ENCODE peak calls at places on chromosomes 1 and 21, in nine cellular contexts. G, E, H, T, V, W, P, F and B are unnamed samples.

GRCh38 chr1:97252076-97252475 is 530.5 kb downstream of the PTBP2 start:
- DNase-seq in G (no peak), E (no peak), H (no peak), T (no peak), V (no peak), W (peak), P (peak), F (no peak), B (no peak)

GRCh38 chr1:161098161-161099068 is at the start of gene KLHDC9:
- DNase-seq in G (peak), E (peak), H (peak), T (peak), V (peak), W (peak), P (peak), F (peak), B (peak)

GRCh38 chr1:169151338-169151837 is 44.9 kb downstream of the ATP1B1 start:
- DNase-seq in G (no peak), E (no peak), H (no peak), T (no peak), V (no peak), W (no peak), P (no peak), F (no peak), B (no peak)

GRCh38 chr1:200738733-200739498 is at the start of gene CAMSAP2:
- DNase-seq in G (peak), E (peak), H (peak), T (peak), V (peak), W (peak), P (peak), F (peak), B (peak)

GRCh38 chr1:20370628-20371200 is 80.0 kb downstream of the VWA5B1 start:
- DNase-seq in G (no peak), E (no peak), H (no peak), T (no peak), V (no peak), W (no peak), P (no peak), F (no peak), B (no peak)

GRCh38 chr21:21158376-21158918 is 160.2 kb downstream of the NCAM2 start:
- DNase-seq in G (no peak), E (no peak), H (no peak), T (no peak), V (no peak), W (no peak), P (no peak), F (no peak), B (no peak)

GRCh38 chr1:246907472-246907871 is 24.3 kb downstream of the AHCTF1 start:
- DNase-seq in G (peak), E (peak), H (no peak), T (no peak), V (no peak), W (peak), P (no peak), F (peak), B (no peak)

GRCh38 chr1:234437423-234438171 is 41.4 kb downstream of the TARBP1 start:
- DNase-seq in G (no peak), E (no peak), H (no peak), T (peak), V (no peak), W (no peak), P (no peak), F (no peak), B (no peak)

GRCh38 chr1:157833155-157833554 is 8.5 kb downstream of the CD5L start:
- DNase-seq in G (no peak), E (no peak), H (no peak), T (no peak), V (no peak), W (no peak), P (no peak), F (no peak), B (no peak)

GRCh38 chr1:113123737-113124136 is 50.7 kb downstream of the LRIG2 start:
- DNase-seq in G (no peak), E (no peak), H (no peak), T (no peak), V (no peak), W (peak), P (no peak), F (no peak), B (no peak)

GRCh38 chr1:110672753-110673108 is 2.0 kb downstream of the KCNA3 start:
- DNase-seq in G (no peak), E (no peak), H (no peak), T (no peak), V (no peak), W (no peak), P (no peak), F (peak), B (no peak)

GRCh38 chr21:16388291-16388690 is 658.5 kb downstream of the USP25 start:
- DNase-seq in G (no peak), E (peak), H (no peak), T (no peak), V (no peak), W (no peak), P (no peak), F (no peak), B (no peak)

GRCh38 chr1:103516693-103517092 is 8.8 kb upstream of the RNPC3 start:
- DNase-seq in G (no peak), E (no peak), H (no peak), T (no peak), V (no peak), W (peak), P (no peak), F (no peak), B (no peak)

GRCh38 chr1:240387036-240387435 is 224.9 kb downstream of the GREM2 start:
- DNase-seq in G (no peak), E (no peak), H (no peak), T (no peak), V (no peak), W (no peak), P (no peak), F (no peak), B (no peak)

GRCh38 chr1:97906567-97907228 is 14.1 kb downstream of the DPYD start:
- DNase-seq in G (no peak), E (peak), H (peak), T (no peak), V (peak), W (peak), P (peak), F (no peak), B (peak)

GRCh38 chr1:154955718-154956513 is at the start of gene PBXIP1:
- DNase-seq in G (peak), E (peak), H (no peak), T (no peak), V (no peak), W (peak), P (peak), F (peak), B (no peak)

GRCh38 chr1:238777551-238777950 is 608.8 kb upstream of the CHRM3 start:
- DNase-seq in G (no peak), E (no peak), H (no peak), T (no peak), V (no peak), W (peak), P (no peak), F (no peak), B (no peak)

GRCh38 chr21:42381347-42381984 is 14.4 kb downstream of the TMPRSS3 start:
- DNase-seq in G (peak), E (peak), H (peak), T (peak), V (no peak), W (peak), P (no peak), F (peak), B (no peak)

GRCh38 chr1:29391362-29391880 is 155.1 kb downstream of the PTPRU start:
- DNase-seq in G (peak), E (no peak), H (no peak), T (no peak), V (no peak), W (no peak), P (no peak), F (no peak), B (no peak)

GRCh38 chr1:117142200-117142599 is 20.7 kb upstream of the TRIM45 start:
- DNase-seq in G (no peak), E (no peak), H (no peak), T (no peak), V (no peak), W (peak), P (no peak), F (no peak), B (no peak)

GRCh38 chr1:74728736-74729135 is 4.1 kb downstream of the CRYZ start:
- DNase-seq in G (no peak), E (no peak), H (no peak), T (no peak), V (no peak), W (peak), P (no peak), F (no peak), B (no peak)

GRCh38 chr1:16109571-16109970 is 36.1 kb upstream of the FAM131C start:
- DNase-seq in G (no peak), E (no peak), H (no peak), T (no peak), V (no peak), W (peak), P (peak), F (no peak), B (no peak)

GRCh38 chr21:44820851-44821250 is 3.0 kb upstream of the SUMO3 start:
- DNase-seq in G (no peak), E (no peak), H (no peak), T (no peak), V (no peak), W (peak), P (no peak), F (no peak), B (no peak)

GRCh38 chr1:214418380-214418779 is 133.0 kb downstream of the PTPN14 start:
- DNase-seq in G (no peak), E (no peak), H (no peak), T (no peak), V (no peak), W (no peak), P (no peak), F (no peak), B (no peak)

GRCh38 chr1:156213644-156213966 is 798 bp downstream of the PMF1 start:
- DNase-seq in G (no peak), E (no peak), H (no peak), T (no peak), V (no peak), W (no peak), P (no peak), F (no peak), B (no peak)

GRCh38 chr1:11301593-11301992 is 28.6 kb downstream of the UBIAD1 start:
- DNase-seq in G (no peak), E (no peak), H (no peak), T (no peak), V (no peak), W (no peak), P (no peak), F (no peak), B (no peak)

GRCh38 chr1:229882621-229883020 is 184.4 kb upstream of the GALNT2 start:
- DNase-seq in G (peak), E (no peak), H (no peak), T (no peak), V (no peak), W (no peak), P (no peak), F (no peak), B (no peak)
- H3K27ac ChIP-seq in G (no peak), E (no peak), H (no peak), T (no peak), V (no peak), W (no peak), P (no peak), F (no peak), B (no peak)

DNA sequence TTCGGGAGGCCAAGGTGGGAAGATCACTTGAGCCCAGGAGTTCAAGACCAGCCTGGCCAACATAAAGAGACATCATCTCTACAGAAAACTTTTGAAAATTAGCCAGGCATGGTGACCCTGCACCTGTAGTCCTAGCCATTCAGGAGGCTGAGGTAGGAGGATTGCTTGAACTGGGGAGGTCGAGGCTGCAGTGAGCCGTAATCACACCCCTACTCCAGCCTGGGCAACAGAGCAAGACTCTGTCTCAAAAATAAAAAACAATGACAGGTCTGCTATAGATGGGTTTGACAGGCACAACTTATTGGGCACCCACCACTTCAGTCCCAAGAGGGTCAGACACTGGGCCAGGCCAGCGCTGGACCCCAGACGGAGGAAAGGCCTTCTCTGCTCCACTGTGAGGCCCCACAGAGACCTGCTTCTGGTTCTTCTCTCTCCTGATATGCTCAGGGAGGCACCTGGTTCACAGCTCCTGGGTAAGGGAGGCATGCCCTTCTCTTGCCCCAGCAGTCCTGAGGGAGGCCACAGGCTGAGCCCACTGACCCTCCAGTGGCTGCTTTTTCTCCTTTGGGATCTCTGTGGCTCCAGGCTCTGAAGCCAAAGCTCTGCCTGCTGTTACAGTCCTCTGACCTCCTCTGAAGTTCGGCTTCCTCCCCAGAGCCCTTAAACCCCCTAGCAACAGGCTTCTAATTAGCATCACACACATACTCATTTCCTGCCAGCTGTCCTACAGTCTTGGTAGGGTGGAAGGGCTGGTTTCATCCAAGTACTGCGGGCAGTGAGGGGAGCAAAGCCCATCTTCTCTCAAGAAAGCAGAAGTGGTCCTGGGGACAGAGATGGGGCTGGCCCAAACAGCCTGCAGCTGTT is 14.4 kb downstream of the S100A16 start:
- DNase-seq in G (no peak), E (peak), H (no peak), T (no peak), V (no peak), W (peak), P (no peak), F (peak), B (no peak)
- H3K27ac ChIP-seq in G (no peak), E (peak), H (no peak), T (no peak), V (no peak), W (peak), P (no peak), F (peak), B (no peak)

GRCh38 chr1:212305342-212305741 is 20.1 kb downstream of the PPP2R5A start:
- DNase-seq in G (no peak), E (no peak), H (no peak), T (no peak), V (no peak), W (no peak), P (no peak), F (no peak), B (no peak)
- H3K27ac ChIP-seq in G (no peak), E (no peak), H (no peak), T (no peak), V (no peak), W (no peak), P (no peak), F (peak), B (no peak)

GRCh38 chr21:41095983-41096382 is 72.0 kb upstream of the BACE2 start:
- DNase-seq in G (no peak), E (no peak), H (no peak), T (no peak), V (no peak), W (no peak), P (no peak), F (no peak), B (no peak)

GRCh38 chr21:41098076-41098475 is 69.9 kb upstream of the BACE2 start:
- DNase-seq in G (no peak), E (no peak), H (no peak), T (no peak), V (no peak), W (no peak), P (no peak), F (no peak), B (no peak)

GRCh38 chr21:41098481-41098880 is 69.5 kb upstream of the BACE2 start:
- DNase-seq in G (no peak), E (no peak), H (no peak), T (no peak), V (no peak), W (no peak), P (no peak), F (no peak), B (no peak)

DNA sequence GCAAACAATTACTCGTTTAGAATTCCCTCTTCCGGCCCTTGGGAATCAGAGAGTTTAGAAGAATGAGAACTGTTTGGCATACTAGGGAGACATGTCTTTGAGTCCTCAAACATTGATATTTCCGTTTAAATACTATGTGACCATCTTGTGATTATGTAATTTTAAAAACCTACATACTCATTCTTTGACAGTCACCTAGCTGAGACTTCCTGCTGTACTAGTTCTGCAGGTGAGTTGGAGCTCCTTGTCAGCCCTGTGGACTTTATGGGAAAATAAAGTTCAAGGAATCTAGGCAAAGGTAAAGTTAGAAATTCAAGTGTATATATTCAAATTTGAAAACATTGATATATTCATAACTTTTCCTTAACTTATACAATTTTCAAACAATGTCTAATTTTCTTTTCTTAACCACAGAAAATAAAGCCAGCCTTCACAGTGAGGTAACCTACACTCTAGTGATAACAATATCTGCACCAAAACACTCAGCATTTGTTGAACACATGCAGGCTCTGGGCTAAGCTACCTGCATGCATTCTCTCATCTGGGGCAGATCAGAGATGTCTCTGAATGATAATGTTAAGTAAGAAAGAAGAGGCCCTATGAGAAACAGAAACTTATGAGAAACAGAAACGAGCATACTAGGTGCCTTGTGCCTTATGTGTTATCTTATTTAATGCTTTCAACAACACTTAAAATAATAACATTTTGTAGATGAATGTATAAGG is 67.0 kb upstream of the BACE2 start:
- DNase-seq in G (no peak), E (no peak), H (no peak), T (no peak), V (no peak), W (no peak), P (no peak), F (no peak), B (no peak)
- H3K27ac ChIP-seq in G (no peak), E (no peak), H (no peak), T (no peak), V (no peak), W (no peak), P (no peak), F (no peak), B (no peak)

GRCh38 chr1:150560011-150560438 is 10.8 kb downstream of the ADAMTSL4 start:
- DNase-seq in G (peak), E (peak), H (peak), T (peak), V (peak), W (no peak), P (peak), F (peak), B (no peak)
- H3K27ac ChIP-seq in G (peak), E (no peak), H (peak), T (no peak), V (peak), W (no peak), P (peak), F (peak), B (peak)

GRCh38 chr21:37421306-37421705 is 54.7 kb downstream of the DYRK1A start:
- DNase-seq in G (no peak), E (no peak), H (no peak), T (no peak), V (no peak), W (no peak), P (no peak), F (no peak), B (no peak)

GRCh38 chr21:37422382-37422781 is 55.8 kb downstream of the DYRK1A start:
- DNase-seq in G (no peak), E (no peak), H (no peak), T (no peak), V (no peak), W (no peak), P (no peak), F (no peak), B (no peak)

GRCh38 chr21:37424987-37425386 is 58.4 kb downstream of the DYRK1A start:
- DNase-seq in G (no peak), E (no peak), H (no peak), T (no peak), V (no peak), W (no peak), P (no peak), F (no peak), B (no peak)

GRCh38 chr21:37425684-37426083 is 59.1 kb downstream of the DYRK1A start:
- DNase-seq in G (no peak), E (no peak), H (no peak), T (no peak), V (no peak), W (no peak), P (no peak), F (no peak), B (no peak)

DNA sequence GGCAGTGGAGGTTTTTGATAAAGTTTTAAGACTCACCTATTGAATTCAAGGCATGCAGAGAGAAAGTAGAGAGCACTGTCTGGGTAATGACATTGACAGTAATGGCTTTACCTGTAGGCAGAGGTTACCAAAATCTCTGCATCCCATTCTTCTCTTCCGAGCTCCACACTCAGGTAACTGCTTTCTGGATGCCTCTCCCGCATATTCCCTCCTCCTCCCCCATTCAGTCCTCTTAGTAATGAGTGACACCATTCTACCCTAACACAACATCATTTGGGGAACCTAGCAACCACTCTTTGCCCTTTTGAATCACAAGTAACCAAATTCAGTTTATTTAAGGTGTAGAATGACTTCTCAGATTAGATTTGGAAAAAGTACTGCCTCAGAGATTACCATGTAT is 56.5 kb downstream of the DYRK1A start:
- DNase-seq in G (no peak), E (peak), H (no peak), T (no peak), V (no peak), W (no peak), P (no peak), F (no peak), B (no peak)
- H3K27ac ChIP-seq in G (no peak), E (no peak), H (no peak), T (no peak), V (no peak), W (no peak), P (no peak), F (no peak), B (no peak)